ENCODE peak calls at places on chromosomes 7 and 10, in eight cellular contexts. E is neural progenitor cell, F is HFF-Myc, G is astrocyte of the spinal cord, A is psoas muscle, I is BE2C, O is endothelial cell of umbilical vein, N is tibial nerve. W is an unnamed sample.

GRCh38 chr10:23293973-23294372 is 50.6 kb downstream of the C10orf67 start:
- DNase-seq in E (peak), F (no peak), N (no peak), A (no peak), G (no peak), O (no peak), I (no peak), W (no peak)

GRCh38 chr7:18638594-18639452 is 143.3 kb downstream of the HDAC9 start:
- DNase-seq in E (no peak), A (no peak), I (no peak), G (peak), N (peak), O (no peak), F (peak), W (peak)

GRCh38 chr10:44818721-44819127 is 92.4 kb upstream of the TMEM72 start:
- DNase-seq in G (peak), A (no peak), I (no peak), O (no peak), E (peak), F (no peak), N (no peak), W (no peak)

GRCh38 chr7:157017149-157017548 is 6.7 kb upstream of the MNX1 start:
- DNase-seq in F (no peak), I (no peak), G (no peak), N (no peak), A (no peak), E (peak), O (no peak), W (no peak)

GRCh38 chr7:74269757-74270277 is 15.6 kb upstream of the RFC2 start:
- DNase-seq in E (peak), N (peak), G (peak), O (peak), A (peak), I (peak), F (no peak), W (peak)

GRCh38 chr7:155597753-155598140 is 46.7 kb upstream of the RBM33 start:
- DNase-seq in G (no peak), A (no peak), E (no peak), N (no peak), I (no peak), F (no peak), O (no peak), W (no peak)

GRCh38 chr10:96276831-96277230 is 5.5 kb upstream of the BLNK start:
- DNase-seq in F (no peak), G (no peak), I (no peak), O (no peak), A (no peak), N (no peak), E (no peak), W (no peak)

GRCh38 chr10:101630420-101630920 is 42.3 kb downstream of the DPCD start:
- DNase-seq in A (no peak), O (no peak), F (no peak), G (no peak), I (no peak), E (peak), N (no peak), W (no peak)

GRCh38 chr10:85544956-85545355 is 821.6 kb downstream of the GRID1 start:
- DNase-seq in O (no peak), A (no peak), I (no peak), G (no peak), N (no peak), F (no peak), E (no peak), W (no peak)

GRCh38 chr10:29257106-29257783 is 31.6 kb upstream of the LYZL1 start:
- DNase-seq in E (no peak), A (peak), N (peak), I (no peak), G (peak), F (peak), O (no peak), W (peak)

GRCh38 chr7:157032644-157033482 is 22.4 kb upstream of the MNX1 start:
- DNase-seq in O (no peak), A (no peak), I (no peak), E (no peak), F (no peak), G (no peak), N (no peak), W (no peak)

GRCh38 chr10:48579251-48579960 is 25.5 kb downstream of the ARHGAP22 start:
- DNase-seq in I (no peak), G (peak), A (no peak), F (no peak), O (no peak), N (no peak), E (no peak), W (peak)

GRCh38 chr7:2520131-2520807 is 695 bp downstream of the LFNG start:
- DNase-seq in O (no peak), N (no peak), A (peak), G (no peak), E (peak), I (peak), F (no peak), W (peak)

GRCh38 chr7:41045556-41046123 is 657.2 kb downstream of the INHBA start:
- DNase-seq in A (no peak), N (no peak), I (no peak), F (no peak), E (peak), G (no peak), O (peak), W (no peak)
- TF ChIP-seq CTCF in A (no peak), N (no peak), I (no peak), F (no peak), E (peak), G (no peak), O (peak), W (peak)

GRCh38 chr7:101397770-101398324 is 35.2 kb downstream of the COL26A1 start:
- DNase-seq in N (no peak), E (no peak), I (no peak), O (no peak), G (no peak), F (no peak), A (no peak), W (no peak)
- TF ChIP-seq CTCF in N (no peak), E (no peak), I (no peak), O (no peak), G (no peak), F (no peak), A (no peak), W (no peak)

DNA sequence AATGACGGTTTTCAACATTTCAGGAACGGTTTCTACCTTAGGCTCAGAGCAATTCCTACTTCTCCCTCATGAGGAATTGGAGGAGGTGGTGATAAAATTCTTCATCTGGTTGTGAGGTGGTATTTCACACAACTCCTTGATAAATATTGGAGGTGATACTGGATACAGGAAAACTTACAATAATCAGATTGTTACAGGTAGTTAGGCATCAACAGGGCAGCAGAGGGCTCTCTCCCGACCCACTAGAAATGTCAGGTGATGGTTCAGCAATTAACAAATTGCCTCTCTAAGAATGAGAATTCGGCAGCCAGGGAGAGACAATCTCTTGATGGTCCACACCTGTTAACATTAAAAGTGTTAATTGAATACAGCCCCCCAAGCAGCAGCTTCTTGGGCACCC is 22.6 kb downstream of the ZNF786 start:
- DNase-seq in I (no peak), E (no peak), N (no peak), F (no peak), O (no peak), G (no peak), A (no peak), W (no peak)
- TF ChIP-seq CTCF in I (no peak), E (no peak), N (no peak), F (no peak), O (no peak), G (no peak), A (no peak), W (peak)

DNA sequence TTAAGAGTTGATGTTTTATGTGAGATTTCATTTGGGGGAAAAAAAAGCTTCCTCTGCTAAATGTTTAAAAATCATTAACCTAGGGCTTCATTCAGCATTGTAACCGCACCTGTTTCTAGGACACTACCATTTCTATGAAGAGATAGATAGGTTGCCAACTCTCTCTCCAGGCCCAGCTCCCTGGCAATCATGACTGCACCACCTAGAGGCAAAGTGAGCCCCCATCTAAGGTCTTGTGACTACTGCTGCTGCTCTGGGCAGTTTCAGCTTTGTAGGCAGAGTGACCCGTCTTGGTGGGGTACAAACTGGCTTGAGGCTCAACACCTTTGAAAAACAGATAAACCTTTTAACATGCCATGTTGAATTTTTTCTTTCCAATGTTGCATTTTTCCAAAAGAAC is 27.3 kb upstream of the MRC1 start:
- DNase-seq in G (no peak), E (peak), I (peak), N (no peak), F (no peak), O (no peak), A (no peak), W (no peak)
- TF ChIP-seq CTCF in G (no peak), E (peak), I (peak), N (no peak), F (peak), O (peak), A (no peak), W (no peak)

DNA sequence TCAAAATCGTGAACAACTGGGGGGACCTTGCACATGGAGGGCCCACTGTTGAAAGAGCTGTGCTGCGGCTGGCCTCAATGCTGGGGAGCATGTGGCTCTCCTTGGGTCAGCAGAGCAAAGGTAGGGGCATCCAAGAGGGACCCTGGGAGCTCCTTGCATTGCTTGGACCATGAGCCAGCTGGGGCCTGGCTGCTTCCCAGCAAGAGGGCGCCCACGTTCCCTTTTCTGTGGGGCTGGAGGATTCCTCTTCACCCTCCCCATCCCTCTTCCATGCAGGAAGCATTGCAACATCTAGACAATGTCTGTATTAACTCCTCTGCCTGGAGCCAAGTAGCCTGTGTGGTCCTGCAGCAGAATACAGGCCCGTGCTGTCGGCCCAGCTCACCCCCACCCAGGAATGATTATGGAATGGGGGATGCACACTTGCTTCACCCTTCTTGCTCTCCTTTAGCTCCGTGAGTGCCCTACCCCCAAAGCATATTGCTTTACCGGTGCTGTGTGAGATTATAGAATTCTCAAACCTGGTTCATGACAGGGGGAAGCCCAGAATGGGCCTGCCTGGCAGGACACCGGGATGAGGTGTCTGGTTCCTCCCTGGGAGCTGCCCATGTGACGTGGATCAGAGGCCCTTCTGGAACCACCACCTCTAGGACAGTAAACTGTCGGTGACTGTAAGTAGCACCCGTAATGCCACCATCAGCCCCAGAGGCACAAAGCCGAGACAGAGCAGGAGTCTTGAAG is 61.9 kb downstream of the SYPL1 start:
- DNase-seq in A (no peak), O (no peak), F (no peak), E (peak), N (peak), G (no peak), I (peak), W (peak)
- TF ChIP-seq CTCF in A (no peak), O (no peak), F (peak), E (peak), N (no peak), G (peak), I (peak), W (peak)

DNA sequence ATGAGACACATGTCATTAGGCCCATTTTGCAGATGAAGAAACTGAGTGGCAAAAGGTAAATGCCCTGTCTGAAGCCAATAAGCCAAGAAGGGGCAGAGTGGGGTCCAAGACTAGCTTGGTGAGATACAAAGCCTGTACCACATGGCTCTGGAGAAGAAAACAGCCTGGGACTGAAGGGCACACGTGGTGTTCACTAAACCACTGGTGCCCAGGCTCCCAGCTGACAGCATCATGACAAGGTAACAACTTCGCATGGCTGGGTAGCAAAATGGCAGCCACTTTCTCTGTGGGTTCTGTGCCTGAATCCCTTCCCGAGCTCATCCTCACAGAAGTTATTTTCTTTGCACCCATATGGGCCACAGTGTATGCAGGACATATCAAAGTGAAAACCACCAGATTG is 229.6 kb downstream of the RAB11FIP2 start:
- DNase-seq in O (no peak), F (no peak), N (no peak), A (no peak), I (no peak), E (no peak), G (no peak), W (no peak)
- TF ChIP-seq CTCF in O (no peak), F (no peak), N (no peak), A (no peak), I (no peak), E (no peak), G (no peak), W (no peak)

DNA sequence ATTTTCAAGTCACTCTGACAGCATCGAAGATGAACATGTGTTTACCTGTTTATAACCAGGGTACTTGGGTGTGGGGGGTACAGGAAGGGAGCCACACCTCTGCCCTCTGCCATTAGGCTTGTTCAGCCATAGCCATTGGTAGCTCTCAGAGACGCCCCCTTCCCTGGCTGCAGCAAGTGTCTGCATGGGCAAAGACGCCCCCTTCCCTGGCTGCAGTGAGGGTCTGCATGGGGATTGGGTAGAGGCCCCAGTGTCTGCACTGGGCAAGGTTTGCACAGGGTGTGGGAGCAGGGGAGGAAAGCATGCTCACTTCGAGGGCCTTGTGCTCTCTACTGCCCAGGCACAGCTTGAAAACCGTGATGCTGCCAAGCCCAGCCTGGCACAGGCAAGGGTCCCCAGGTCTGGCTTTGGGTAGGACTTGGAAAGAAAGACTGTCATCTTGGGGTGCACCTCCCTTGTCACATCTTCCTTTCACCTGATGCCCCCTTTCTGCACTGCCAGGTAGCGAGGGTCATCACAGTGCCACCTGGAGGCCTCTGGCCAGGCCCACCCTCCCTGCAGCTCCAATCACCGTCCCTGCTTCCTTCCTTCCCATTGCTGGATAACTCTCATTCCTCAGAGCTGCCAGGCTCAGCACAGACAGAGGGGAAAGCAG is 3.7 kb downstream of the TMEM225B start:
- DNase-seq in O (no peak), E (peak), I (no peak), F (no peak), G (no peak), N (no peak), A (no peak), W (no peak)
- TF ChIP-seq CTCF in O (no peak), E (peak), I (no peak), F (peak), G (no peak), N (no peak), A (no peak), W (peak)

DNA sequence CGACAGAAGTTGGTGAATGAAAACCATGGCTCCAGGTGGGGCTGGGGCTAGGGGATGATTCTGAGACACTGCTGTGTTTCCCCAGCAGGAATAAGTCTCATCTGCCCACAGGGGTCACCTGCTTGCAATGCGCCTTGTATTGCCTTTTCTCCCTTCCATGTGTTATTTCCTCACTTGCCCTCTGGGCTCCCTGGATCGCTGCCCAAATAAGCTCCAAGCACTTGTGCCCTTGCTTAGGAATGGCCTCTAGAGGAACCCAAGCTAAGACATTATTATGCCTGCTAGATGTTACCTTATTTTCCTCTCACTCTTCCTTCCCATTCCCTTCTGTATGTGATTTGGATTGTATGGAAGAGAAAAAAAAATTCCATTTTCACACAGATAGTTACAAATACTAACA is 24.8 kb upstream of the PLPP4 start:
- DNase-seq in N (no peak), G (peak), O (peak), F (no peak), I (peak), A (no peak), E (no peak), W (peak)
- TF ChIP-seq CTCF in N (no peak), G (no peak), O (no peak), F (no peak), I (no peak), A (no peak), E (no peak), W (no peak)

DNA sequence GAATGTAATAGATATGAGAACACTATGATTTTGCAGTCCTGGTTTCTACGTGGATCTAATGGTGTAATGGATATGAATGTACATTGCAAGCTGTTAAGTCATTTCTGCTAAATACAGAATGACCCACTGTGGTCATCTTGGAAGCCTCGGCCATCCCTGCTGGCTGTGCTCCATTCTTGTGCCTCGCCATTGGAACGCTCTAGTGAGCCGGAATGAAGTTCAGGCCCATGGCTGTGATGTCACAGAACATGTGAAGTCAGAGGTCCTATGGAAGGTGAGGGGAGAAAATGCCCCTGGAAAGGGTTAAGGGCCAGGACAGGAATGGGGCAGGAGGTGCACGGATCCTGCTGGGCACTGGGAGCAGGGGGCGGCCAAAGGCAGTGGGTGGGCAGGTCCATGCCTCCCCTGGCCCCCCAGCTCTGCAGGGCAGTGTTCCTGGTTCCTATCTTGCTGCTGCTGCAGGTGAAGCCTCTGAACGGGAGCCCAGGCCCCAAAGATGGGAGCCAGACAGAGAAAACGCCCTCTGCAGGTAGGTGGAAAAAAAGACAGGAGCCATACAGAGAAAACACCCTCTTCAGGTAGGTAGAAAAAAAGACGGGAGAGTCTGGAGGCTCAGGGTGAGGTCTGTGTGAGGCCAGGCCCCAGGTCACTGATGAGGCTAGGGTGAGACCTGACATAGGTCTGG is at the start of gene LLCFC1:
- DNase-seq in E (peak), F (no peak), I (no peak), A (no peak), G (no peak), N (no peak), O (no peak), W (no peak)
- TF ChIP-seq CTCF in E (peak), F (peak), I (no peak), A (no peak), G (no peak), N (no peak), O (no peak), W (peak)